ENCODE peak calls at places on chromosomes 6 and 20, in nine cellular contexts. One of them, this sample, is unnamed.

GRCh38 chr20:36591854-36592641 is 13.5 kb upstream of the RAB5IF start:
- DNase-seq in GM20000: no peak
- DNase-seq in fibroblast of the aortic adventitia: peak
- DNase-seq in mucosa of descending colon: peak
- DNase-seq in IMR-90: peak
- DNase-seq in MV-4-11: no peak
- DNase-seq in stimulated activated naive CD8-positive, alpha-beta T cell treated with anti-CD3 and anti-CD28 coated beads, Interleukin-15, Interleukin-2, amounts not matched to agents 100 U/mL and 50 U/mL, for 24 hours: peak
- DNase-seq in stimulated activated CD4-positive, alpha-beta T cell treated with anti-CD3 and anti-CD28 coated beads, Interleukin-4, amount 100 ng/mL, for 48 hours: no peak
- DNase-seq in A549: no peak
- DNase-seq in this sample: peak

GRCh38 chr20:49790077-49790798 is 22.4 kb upstream of the SLC9A8 start:
- DNase-seq in GM20000: no peak
- DNase-seq in stimulated activated CD4-positive, alpha-beta T cell treated with anti-CD3 and anti-CD28 coated beads, Interleukin-4, amount 100 ng/mL, for 48 hours: no peak
- DNase-seq in mucosa of descending colon: no peak
- DNase-seq in MV-4-11: peak
- DNase-seq in stimulated activated naive CD8-positive, alpha-beta T cell treated with anti-CD3 and anti-CD28 coated beads, Interleukin-15, Interleukin-2, amounts not matched to agents 100 U/mL and 50 U/mL, for 24 hours: no peak
- DNase-seq in fibroblast of the aortic adventitia: peak
- DNase-seq in A549: no peak
- DNase-seq in IMR-90: peak
- DNase-seq in this sample: peak

GRCh38 chr6:28838289-28838633 is 85.5 kb downstream of the TRIM27 start:
- DNase-seq in GM20000: peak
- DNase-seq in mucosa of descending colon: peak
- DNase-seq in stimulated activated naive CD8-positive, alpha-beta T cell treated with anti-CD3 and anti-CD28 coated beads, Interleukin-15, Interleukin-2, amounts not matched to agents 100 U/mL and 50 U/mL, for 24 hours: peak
- DNase-seq in fibroblast of the aortic adventitia: peak
- DNase-seq in MV-4-11: peak
- DNase-seq in IMR-90: peak
- DNase-seq in A549: no peak
- DNase-seq in stimulated activated CD4-positive, alpha-beta T cell treated with anti-CD3 and anti-CD28 coated beads, Interleukin-4, amount 100 ng/mL, for 48 hours: peak
- DNase-seq in this sample: peak

GRCh38 chr6:137490506-137490905 is 3.7 kb downstream of the OLIG3 start:
- DNase-seq in stimulated activated CD4-positive, alpha-beta T cell treated with anti-CD3 and anti-CD28 coated beads, Interleukin-4, amount 100 ng/mL, for 48 hours: no peak
- DNase-seq in fibroblast of the aortic adventitia: no peak
- DNase-seq in mucosa of descending colon: no peak
- DNase-seq in IMR-90: no peak
- DNase-seq in A549: no peak
- DNase-seq in MV-4-11: no peak
- DNase-seq in GM20000: no peak
- DNase-seq in stimulated activated naive CD8-positive, alpha-beta T cell treated with anti-CD3 and anti-CD28 coated beads, Interleukin-15, Interleukin-2, amounts not matched to agents 100 U/mL and 50 U/mL, for 24 hours: no peak
- DNase-seq in this sample: no peak

GRCh38 chr6:108453601-108454157 is 107.0 kb upstream of the FOXO3 start:
- DNase-seq in MV-4-11: peak
- DNase-seq in stimulated activated naive CD8-positive, alpha-beta T cell treated with anti-CD3 and anti-CD28 coated beads, Interleukin-15, Interleukin-2, amounts not matched to agents 100 U/mL and 50 U/mL, for 24 hours: no peak
- DNase-seq in mucosa of descending colon: peak
- DNase-seq in GM20000: no peak
- DNase-seq in fibroblast of the aortic adventitia: peak
- DNase-seq in stimulated activated CD4-positive, alpha-beta T cell treated with anti-CD3 and anti-CD28 coated beads, Interleukin-4, amount 100 ng/mL, for 48 hours: no peak
- DNase-seq in IMR-90: peak
- DNase-seq in A549: no peak
- DNase-seq in this sample: peak

GRCh38 chr6:62803094-62803493 is 408.2 kb upstream of the FKBP1C start:
- DNase-seq in IMR-90: no peak
- DNase-seq in stimulated activated naive CD8-positive, alpha-beta T cell treated with anti-CD3 and anti-CD28 coated beads, Interleukin-15, Interleukin-2, amounts not matched to agents 100 U/mL and 50 U/mL, for 24 hours: no peak
- DNase-seq in GM20000: no peak
- DNase-seq in MV-4-11: no peak
- DNase-seq in mucosa of descending colon: no peak
- DNase-seq in A549: no peak
- DNase-seq in fibroblast of the aortic adventitia: no peak
- DNase-seq in stimulated activated CD4-positive, alpha-beta T cell treated with anti-CD3 and anti-CD28 coated beads, Interleukin-4, amount 100 ng/mL, for 48 hours: no peak
- DNase-seq in this sample: no peak

GRCh38 chr6:33856655-33857054 is 52.9 kb upstream of the MLN start:
- DNase-seq in IMR-90: no peak
- DNase-seq in mucosa of descending colon: peak
- DNase-seq in A549: no peak
- DNase-seq in stimulated activated naive CD8-positive, alpha-beta T cell treated with anti-CD3 and anti-CD28 coated beads, Interleukin-15, Interleukin-2, amounts not matched to agents 100 U/mL and 50 U/mL, for 24 hours: peak
- DNase-seq in GM20000: no peak
- DNase-seq in stimulated activated CD4-positive, alpha-beta T cell treated with anti-CD3 and anti-CD28 coated beads, Interleukin-4, amount 100 ng/mL, for 48 hours: peak
- DNase-seq in MV-4-11: peak
- DNase-seq in fibroblast of the aortic adventitia: no peak
- DNase-seq in this sample: no peak

GRCh38 chr20:50138479-50139393 is 14.8 kb downstream of the PEDS1 start:
- DNase-seq in MV-4-11: no peak
- DNase-seq in mucosa of descending colon: no peak
- DNase-seq in stimulated activated naive CD8-positive, alpha-beta T cell treated with anti-CD3 and anti-CD28 coated beads, Interleukin-15, Interleukin-2, amounts not matched to agents 100 U/mL and 50 U/mL, for 24 hours: no peak
- DNase-seq in IMR-90: no peak
- DNase-seq in A549: no peak
- DNase-seq in fibroblast of the aortic adventitia: no peak
- DNase-seq in GM20000: no peak
- DNase-seq in stimulated activated CD4-positive, alpha-beta T cell treated with anti-CD3 and anti-CD28 coated beads, Interleukin-4, amount 100 ng/mL, for 48 hours: no peak
- DNase-seq in this sample: no peak

GRCh38 chr6:105932440-105932839 is 153.7 kb upstream of the PRDM1 start:
- DNase-seq in stimulated activated CD4-positive, alpha-beta T cell treated with anti-CD3 and anti-CD28 coated beads, Interleukin-4, amount 100 ng/mL, for 48 hours: no peak
- DNase-seq in IMR-90: peak
- DNase-seq in MV-4-11: no peak
- DNase-seq in GM20000: no peak
- DNase-seq in mucosa of descending colon: no peak
- DNase-seq in A549: no peak
- DNase-seq in stimulated activated naive CD8-positive, alpha-beta T cell treated with anti-CD3 and anti-CD28 coated beads, Interleukin-15, Interleukin-2, amounts not matched to agents 100 U/mL and 50 U/mL, for 24 hours: no peak
- DNase-seq in fibroblast of the aortic adventitia: peak
- DNase-seq in this sample: no peak

GRCh38 chr6:107956586-107957164 is 1.3 kb downstream of the SEC63 start:
- DNase-seq in MV-4-11: peak
- DNase-seq in stimulated activated CD4-positive, alpha-beta T cell treated with anti-CD3 and anti-CD28 coated beads, Interleukin-4, amount 100 ng/mL, for 48 hours: no peak
- DNase-seq in stimulated activated naive CD8-positive, alpha-beta T cell treated with anti-CD3 and anti-CD28 coated beads, Interleukin-15, Interleukin-2, amounts not matched to agents 100 U/mL and 50 U/mL, for 24 hours: no peak
- DNase-seq in mucosa of descending colon: no peak
- DNase-seq in A549: peak
- DNase-seq in fibroblast of the aortic adventitia: peak
- DNase-seq in IMR-90: peak
- DNase-seq in GM20000: peak
- DNase-seq in this sample: peak

GRCh38 chr6:108145639-108146038 is 20.2 kb upstream of the NR2E1 start:
- DNase-seq in mucosa of descending colon: no peak
- DNase-seq in stimulated activated CD4-positive, alpha-beta T cell treated with anti-CD3 and anti-CD28 coated beads, Interleukin-4, amount 100 ng/mL, for 48 hours: no peak
- DNase-seq in IMR-90: no peak
- DNase-seq in MV-4-11: no peak
- DNase-seq in GM20000: no peak
- DNase-seq in stimulated activated naive CD8-positive, alpha-beta T cell treated with anti-CD3 and anti-CD28 coated beads, Interleukin-15, Interleukin-2, amounts not matched to agents 100 U/mL and 50 U/mL, for 24 hours: no peak
- DNase-seq in A549: no peak
- DNase-seq in fibroblast of the aortic adventitia: no peak
- DNase-seq in this sample: no peak

GRCh38 chr20:24118781-24119175 is 130.2 kb upstream of the GGTLC1 start:
- DNase-seq in fibroblast of the aortic adventitia: peak
- DNase-seq in IMR-90: no peak
- DNase-seq in MV-4-11: peak
- DNase-seq in A549: no peak
- DNase-seq in mucosa of descending colon: no peak
- DNase-seq in stimulated activated CD4-positive, alpha-beta T cell treated with anti-CD3 and anti-CD28 coated beads, Interleukin-4, amount 100 ng/mL, for 48 hours: no peak
- DNase-seq in stimulated activated naive CD8-positive, alpha-beta T cell treated with anti-CD3 and anti-CD28 coated beads, Interleukin-15, Interleukin-2, amounts not matched to agents 100 U/mL and 50 U/mL, for 24 hours: no peak
- DNase-seq in GM20000: no peak
- DNase-seq in this sample: no peak

GRCh38 chr6:111087106-111087835 is at the start of gene SLC16A10:
- DNase-seq in MV-4-11: peak
- DNase-seq in stimulated activated naive CD8-positive, alpha-beta T cell treated with anti-CD3 and anti-CD28 coated beads, Interleukin-15, Interleukin-2, amounts not matched to agents 100 U/mL and 50 U/mL, for 24 hours: peak
- DNase-seq in IMR-90: no peak
- DNase-seq in A549: peak
- DNase-seq in fibroblast of the aortic adventitia: no peak
- DNase-seq in mucosa of descending colon: peak
- DNase-seq in GM20000: peak
- DNase-seq in stimulated activated CD4-positive, alpha-beta T cell treated with anti-CD3 and anti-CD28 coated beads, Interleukin-4, amount 100 ng/mL, for 48 hours: peak
- DNase-seq in this sample: peak

GRCh38 chr6:72464791-72465691 is 156.8 kb upstream of the KCNQ5 start:
- DNase-seq in IMR-90: peak
- DNase-seq in mucosa of descending colon: no peak
- DNase-seq in MV-4-11: no peak
- DNase-seq in stimulated activated CD4-positive, alpha-beta T cell treated with anti-CD3 and anti-CD28 coated beads, Interleukin-4, amount 100 ng/mL, for 48 hours: no peak
- DNase-seq in GM20000: no peak
- DNase-seq in A549: no peak
- DNase-seq in fibroblast of the aortic adventitia: peak
- DNase-seq in stimulated activated naive CD8-positive, alpha-beta T cell treated with anti-CD3 and anti-CD28 coated beads, Interleukin-15, Interleukin-2, amounts not matched to agents 100 U/mL and 50 U/mL, for 24 hours: no peak
- DNase-seq in this sample: peak

GRCh38 chr6:148835920-148836441 is 89.2 kb downstream of the UST start:
- DNase-seq in GM20000: peak
- DNase-seq in mucosa of descending colon: no peak
- DNase-seq in fibroblast of the aortic adventitia: peak
- DNase-seq in stimulated activated naive CD8-positive, alpha-beta T cell treated with anti-CD3 and anti-CD28 coated beads, Interleukin-15, Interleukin-2, amounts not matched to agents 100 U/mL and 50 U/mL, for 24 hours: peak
- DNase-seq in A549: no peak
- DNase-seq in stimulated activated CD4-positive, alpha-beta T cell treated with anti-CD3 and anti-CD28 coated beads, Interleukin-4, amount 100 ng/mL, for 48 hours: peak
- DNase-seq in IMR-90: peak
- DNase-seq in MV-4-11: no peak
- DNase-seq in this sample: no peak